ENCODE peak calls at places on chromosome 22, in five cellular contexts. E is CD4-positive, alpha-beta memory T cell; J is pancreas; D is left lung; M is aorta. I is an unnamed sample. For H3K9me3, the result is how much of the 10 kb centered on the place peaks cover.

GRCh38 chr22:23401111-23401909 is 178.8 kb downstream of the IGLL1 start:
- DNase-seq in M (peak), D (peak), J (peak), E (no peak), I (no peak)

GRCh38 chr22:39269095-39269827 is 24.5 kb upstream of the PDGFB start:
- DNase-seq in J (no peak), E (no peak), M (no peak), D (no peak), I (no peak)

GRCh38 chr22:37379716-37380115 is 47.6 kb downstream of the ELFN2 start:
- DNase-seq in M (no peak), J (no peak), E (no peak), D (no peak), I (no peak)

GRCh38 chr22:36897611-36898010 is 15.8 kb upstream of the CSF2RB start:
- DNase-seq in E (no peak), J (no peak), M (no peak), D (no peak), I (no peak)

GRCh38 chr22:30444632-30445437 is 19.3 kb downstream of the MTFP1 start:
- DNase-seq in E (no peak), J (no peak), M (no peak), D (no peak), I (no peak)

GRCh38 chr22:44347549-44347948 is 34.8 kb upstream of the SHISAL1 start:
- DNase-seq in J (no peak), M (no peak), E (no peak), D (no peak), I (no peak)

GRCh38 chr22:42202669-42203068 is 67.8 kb downstream of the TCF20 start:
- DNase-seq in D (no peak), E (peak), J (no peak), M (no peak), I (no peak)

GRCh38 chr22:48673806-48674500 is 1153.7 kb downstream of the BRD1 start:
- DNase-seq in E (no peak), J (no peak), M (no peak), D (no peak), I (no peak)

GRCh38 chr22:27531782-27532530 is 269.6 kb downstream of the MN1 start:
- DNase-seq in E (no peak), J (no peak), M (no peak), D (no peak), I (no peak)

GRCh38 chr22:42967933-42968332 is 47.0 kb downstream of the PACSIN2 start:
- DNase-seq in M (peak), E (no peak), J (no peak), D (peak), I (no peak)

GRCh38 chr22:17871726-17872458 is 97.6 kb upstream of the BID start:
- DNase-seq in J (no peak), M (no peak), D (no peak), E (no peak), I (no peak)

GRCh38 chr22:32660292-32660691 is 141.2 kb upstream of the TIMP3 start:
- DNase-seq in D (peak), J (peak), E (no peak), M (peak), I (no peak)

GRCh38 chr22:28014141-28015055 is 95.3 kb upstream of the PITPNB start:
- DNase-seq in M (peak), J (peak), E (no peak), D (peak), I (no peak)

GRCh38 chr22:45208993-45209838 is 31.5 kb downstream of the KIAA0930 start:
- DNase-seq in D (peak), J (peak), E (no peak), M (peak), I (no peak)

GRCh38 chr22:47289316-47289985 is 527.0 kb downstream of the TBC1D22A start:
- DNase-seq in J (peak), M (peak), E (no peak), D (peak), I (no peak)
- H3K9me3 ChIP-seq in J (under half), M (under half), E (under half), D (under half), I (under half)

DNA sequence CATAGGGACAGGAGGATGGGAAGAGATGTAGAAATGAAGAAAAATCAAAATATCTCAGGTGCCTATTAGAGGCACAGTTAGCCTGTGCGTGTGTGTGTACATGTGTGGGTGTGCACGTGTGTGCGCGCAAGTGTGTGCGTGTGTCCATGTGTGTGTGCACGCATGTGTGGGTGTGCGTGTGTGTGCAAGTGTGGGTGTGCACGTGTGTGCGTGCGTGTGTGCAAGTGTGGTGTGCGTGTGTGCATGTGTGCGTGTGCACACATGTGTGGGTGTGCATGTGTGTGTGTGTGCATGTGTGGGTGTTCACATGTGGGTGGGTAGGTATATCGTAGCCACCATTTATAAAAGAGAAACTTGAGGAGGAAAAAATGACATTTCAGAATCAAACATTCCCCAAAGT is 9.4 kb downstream of the CRYBB2 start:
- DNase-seq in E (no peak), M (no peak), D (no peak), J (no peak), I (no peak)
- H3K4me3 ChIP-seq in E (no peak), M (no peak), D (no peak), J (no peak), I (no peak)

GRCh38 chr22:16651217-16651616 is 58.6 kb upstream of the CCT8L2 start:
- DNase-seq in D (no peak), J (no peak), M (no peak), E (no peak), I (no peak)
- H3K9me3 ChIP-seq in D (under half), J (under half), M (under half), E (under half), I (under half)

GRCh38 chr22:40346178-40347064 is at the start of gene ADSL:
- DNase-seq in D (peak), J (peak), M (peak), E (peak), I (peak)

GRCh38 chr22:40345801-40346177 is 511 bp upstream of the ADSL start:
- DNase-seq in D (peak), J (peak), E (peak), M (peak), I (no peak)

GRCh38 chr22:40345271-40345670 is 1.0 kb upstream of the ADSL start:
- DNase-seq in E (peak), M (no peak), D (no peak), J (no peak), I (no peak)

GRCh38 chr22:40347300-40347699 is 1.0 kb downstream of the ADSL start:
- DNase-seq in E (no peak), D (no peak), J (no peak), M (no peak), I (no peak)

GRCh38 chr22:40348025-40348658 is 1.8 kb downstream of the ADSL start:
- DNase-seq in J (no peak), M (no peak), E (peak), D (no peak), I (no peak)
- H3K4me3 ChIP-seq in J (peak), M (no peak), E (no peak), D (no peak), I (peak)